ENCODE peak calls at places on chromosomes 6 and 20, in four cellular contexts. O is uterus, R is transverse colon, G is vagina. C is an unnamed sample.

GRCh38 chr6:108656834-108657233 is 96.1 kb downstream of the FOXO3 start:
- DNase-seq in O (no peak), R (no peak), G (no peak), C (no peak)

GRCh38 chr20:10225439-10226080 is 6.9 kb downstream of the SNAP25 start:
- DNase-seq in O (no peak), R (no peak), G (no peak), C (peak; percentile 44)

GRCh38 chr20:18001131-18001921 is 32.5 kb downstream of the MGME1 start:
- DNase-seq in O (peak; percentile 74), R (peak; percentile 44), G (no peak), C (no peak)

GRCh38 chr6:54614499-54615195 is 231.9 kb upstream of the FAM83B start:
- DNase-seq in O (no peak), R (no peak), G (no peak), C (no peak)

GRCh38 chr20:47063407-47063806 is 168.8 kb downstream of the EYA2 start:
- DNase-seq in O (no peak), R (peak; percentile 87), G (no peak), C (no peak)

GRCh38 chr6:43934803-43935602 is 165.0 kb downstream of the VEGFA start:
- DNase-seq in O (peak; percentile 11), R (no peak), G (no peak), C (no peak)

GRCh38 chr6:74603676-74604075 is 602.2 kb downstream of the COL12A1 start:
- DNase-seq in O (no peak), R (no peak), G (no peak), C (no peak)

GRCh38 chr6:105273589-105273988 is 93.8 kb upstream of the POPDC3 start:
- DNase-seq in O (no peak), R (no peak), G (no peak), C (no peak)

GRCh38 chr20:51594999-51595532 is 52.5 kb upstream of the NFATC2 start:
- DNase-seq in O (peak; percentile 85), R (peak; percentile 87), G (no peak), C (peak; percentile 84)

GRCh38 chr20:62362991-62363919 is 3.9 kb downstream of the LAMA5 start:
- DNase-seq in O (peak; percentile 15), R (peak; percentile 27), G (no peak), C (no peak)

GRCh38 chr20:43840382-43841070 is 74.1 kb upstream of the TOX2 start:
- DNase-seq in O (no peak), R (peak; percentile 13), G (no peak), C (peak; percentile 12)

GRCh38 chr6:157343732-157344131 is 20.4 kb upstream of the TMEM242 start:
- DNase-seq in O (no peak), R (no peak), G (no peak), C (no peak)

GRCh38 chr6:114315841-114316595 is 26.8 kb downstream of the HS3ST5 start:
- DNase-seq in O (no peak), R (no peak), G (no peak), C (no peak)

GRCh38 chr6:95364016-95364604 is 213.2 kb upstream of the MANEA start:
- DNase-seq in O (no peak), R (no peak), G (no peak), C (peak; percentile 3)

GRCh38 chr6:126535138-126535537 is 195.2 kb downstream of the CENPW start:
- DNase-seq in O (no peak), R (no peak), G (no peak), C (no peak)

GRCh38 chr20:24636626-24637025 is 167.2 kb downstream of the SYNDIG1 start:
- DNase-seq in O (no peak), R (no peak), G (no peak), C (no peak)

GRCh38 chr6:144466716-144467115 is 181.6 kb downstream of the UTRN start:
- DNase-seq in O (no peak), R (no peak), G (no peak), C (no peak)

GRCh38 chr20:59320850-59321631 is 20.6 kb downstream of the EDN3 start:
- DNase-seq in O (no peak), R (no peak), G (no peak), C (no peak)

GRCh38 chr6:4085329-4085695 is 6.4 kb upstream of the FAM217A start:
- DNase-seq in O (no peak), R (no peak), G (no peak), C (no peak)

GRCh38 chr6:149132336-149132735 is 185.2 kb upstream of the TAB2 start:
- DNase-seq in O (no peak), R (peak; percentile 10), G (no peak), C (no peak)

GRCh38 chr6:166258854-166259276 is 49.3 kb downstream of the PRR18 start:
- DNase-seq in O (no peak), R (peak; percentile 47), G (no peak), C (peak; percentile 3)
- TF ChIP-seq POLR2A in O (no peak), R (no peak), G (no peak), C (no peak)

GRCh38 chr20:34337982-34338756 is 24.9 kb upstream of the ITCH start:
- DNase-seq in O (no peak), R (peak; percentile 37), G (no peak), C (no peak)
- TF ChIP-seq POLR2A in O (no peak), R (no peak), G (no peak), C (no peak)

GRCh38 chr6:163712569-163712966 is 298.1 kb downstream of the QKI start:
- DNase-seq in O (no peak), R (no peak), G (no peak), C (no peak)
- TF ChIP-seq POLR2A in O (no peak), R (no peak), G (no peak), C (no peak)

GRCh38 chr6:158869010-158869603 is 49.9 kb upstream of the EZR start:
- DNase-seq in O (no peak), R (no peak), G (no peak), C (no peak)
- TF ChIP-seq POLR2A in O (no peak), R (no peak), G (no peak), C (peak; percentile 37)

GRCh38 chr6:42471116-42471515 is 19.4 kb upstream of the TRERF1 start:
- DNase-seq in O (no peak), R (no peak), G (no peak), C (no peak)
- TF ChIP-seq POLR2A in O (no peak), R (no peak), G (no peak), C (no peak)

DNA sequence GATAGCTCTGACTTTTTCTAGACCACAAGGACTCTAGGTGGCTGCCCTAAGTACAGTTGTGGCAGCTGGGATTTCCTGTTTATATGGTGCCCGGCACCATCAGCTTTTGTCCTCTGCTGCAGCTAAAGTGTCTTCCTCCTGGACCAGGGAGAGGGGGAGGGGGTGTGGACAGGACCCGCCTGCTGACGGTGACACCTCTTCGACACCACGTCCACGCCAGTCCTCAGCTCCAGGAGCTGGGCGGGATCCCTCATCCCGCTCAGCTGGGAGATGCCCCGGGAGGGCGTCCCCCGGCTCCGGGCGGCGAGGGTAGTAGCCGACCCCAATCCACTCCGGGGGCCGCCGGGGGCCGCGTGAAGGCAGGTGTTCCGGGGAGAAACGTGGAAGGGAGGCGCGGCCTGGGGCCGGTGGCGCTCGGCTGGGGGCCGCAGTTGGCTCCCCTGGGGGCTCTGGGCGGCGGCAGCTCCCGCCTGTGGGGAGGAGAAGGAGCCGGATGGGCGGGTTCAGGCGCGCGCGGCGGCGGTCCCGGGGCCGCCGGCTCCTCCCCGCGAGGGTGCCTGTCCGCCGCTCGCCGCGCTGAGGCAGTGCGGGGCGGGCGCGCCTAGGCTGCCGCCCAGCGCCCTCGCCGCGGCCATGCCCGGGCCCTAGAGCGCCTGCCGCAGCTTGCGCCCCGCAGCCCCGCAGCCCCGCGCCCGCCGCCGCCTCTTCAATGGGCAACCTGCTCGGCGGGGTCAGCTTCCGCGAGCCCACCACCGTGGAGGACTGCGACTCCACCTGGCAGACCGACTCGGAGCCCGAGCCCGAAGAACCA is at the start of gene OGFRL1:
- DNase-seq in O (peak; percentile 76), R (peak; percentile 78), G (no peak), C (peak; percentile 75)
- TF ChIP-seq POLR2A in O (peak; percentile 83), R (peak; percentile 37), G (no peak), C (peak; percentile 47)

DNA sequence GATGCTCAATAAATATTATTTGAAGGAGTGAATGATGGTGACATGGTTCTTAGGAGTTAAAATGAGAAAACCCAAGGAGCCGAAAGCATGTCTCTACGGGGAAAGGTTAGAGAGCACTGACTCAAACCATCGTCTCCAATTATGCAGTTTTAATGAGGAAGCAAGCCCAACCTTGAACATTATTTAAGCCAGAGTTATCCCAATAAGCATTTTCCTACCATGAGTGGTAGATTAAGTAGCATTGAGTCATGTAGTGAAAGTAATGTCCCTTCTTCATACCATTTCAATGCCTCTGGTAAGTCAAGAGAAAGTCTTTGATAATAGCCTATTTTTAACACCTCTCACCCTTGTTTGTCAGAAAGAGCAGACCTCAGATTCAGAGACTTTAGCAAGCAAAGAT is 13.5 kb downstream of the TSHZ2 start:
- DNase-seq in O (no peak), R (no peak), G (no peak), C (no peak)
- TF ChIP-seq POLR2A in O (no peak), R (no peak), G (no peak), C (no peak)

DNA sequence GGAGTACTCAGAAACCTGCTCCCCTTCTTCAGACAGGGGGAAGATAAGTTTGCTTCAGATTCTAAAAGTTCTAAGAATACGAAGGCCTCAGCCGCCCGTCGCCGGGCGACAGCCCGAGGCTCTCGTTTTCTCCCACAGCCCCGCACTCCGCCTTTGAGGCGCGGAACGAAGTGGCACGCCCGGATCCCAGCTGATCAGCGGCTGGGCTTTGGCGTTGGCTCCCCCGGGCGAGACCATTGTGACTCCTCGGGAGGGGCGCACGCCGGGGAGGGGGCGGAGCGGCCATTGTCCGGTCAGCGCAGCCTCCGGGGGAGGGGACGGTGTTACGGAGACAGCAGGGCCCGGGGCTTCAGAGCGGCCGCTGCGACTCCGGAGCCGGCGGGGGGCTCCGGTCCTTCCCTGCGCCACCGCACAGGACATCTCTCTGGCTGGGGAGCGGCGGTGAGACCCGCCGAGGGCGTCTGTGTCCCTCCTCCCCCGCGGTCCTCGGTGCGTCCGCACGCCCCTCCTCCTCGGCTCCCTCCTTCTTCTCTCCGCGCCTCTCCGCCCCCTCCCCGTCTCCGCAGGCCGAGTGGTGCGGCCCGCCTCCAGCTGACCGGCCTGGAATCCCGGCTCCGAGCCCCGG is at the start of gene ZFAND3:
- DNase-seq in O (peak; percentile 98), R (peak; percentile 97), G (no peak), C (peak; percentile 98)
- TF ChIP-seq POLR2A in O (peak; percentile 51), R (peak; percentile 48), G (no peak), C (no peak)

GRCh38 chr6:158784505-158784904 is 34.7 kb downstream of the EZR start:
- DNase-seq in O (no peak), R (no peak), G (no peak), C (no peak)

GRCh38 chr6:158787395-158787794 is 31.8 kb downstream of the EZR start:
- DNase-seq in O (no peak), R (peak; percentile 8), G (no peak), C (no peak)

GRCh38 chr6:158789115-158789917 is 29.9 kb downstream of the EZR start:
- DNase-seq in O (no peak), R (peak; percentile 47), G (no peak), C (no peak)

GRCh38 chr6:158785036-158785435 is 34.1 kb downstream of the EZR start:
- DNase-seq in O (no peak), R (peak; percentile 6), G (no peak), C (no peak)

GRCh38 chr6:158786645-158787304 is 32.4 kb downstream of the EZR start:
- DNase-seq in O (no peak), R (peak; percentile 57), G (no peak), C (no peak)
- TF ChIP-seq POLR2A in O (no peak), R (no peak), G (no peak), C (no peak)

C was measured in erythroblast.